ENCODE peak calls at places on chromosomes 6 and 20, in six cellular contexts. O, M, T, N, G and C are unnamed samples.

GRCh38 chr20:17966432-17967312 is 1.9 kb downstream of the SNX5 start:
- DNase-seq in N (peak), M (no peak), T (no peak), O (peak), G (no peak), C (no peak)

GRCh38 chr20:47007826-47008655 is 113.4 kb downstream of the EYA2 start:
- DNase-seq in M (no peak), O (no peak), T (peak), G (no peak), N (no peak), C (no peak)

GRCh38 chr20:20373046-20373706 is 5.3 kb downstream of the INSM1 start:
- DNase-seq in G (no peak), O (no peak), N (peak), T (no peak), M (no peak), C (no peak)

GRCh38 chr6:13248053-13248452 is 80.3 kb downstream of the TBC1D7 start:
- DNase-seq in G (peak), O (peak), T (no peak), N (peak), M (no peak), C (peak)

GRCh38 chr6:131787955-131788712 is 19.7 kb upstream of the ENPP1 start:
- DNase-seq in M (no peak), N (peak), G (peak), O (no peak), T (no peak), C (no peak)

GRCh38 chr6:119285908-119286625 is 63.5 kb downstream of the MAN1A1 start:
- DNase-seq in O (no peak), N (no peak), T (no peak), M (no peak), G (no peak), C (no peak)

GRCh38 chr20:408843-409696 is 971 bp downstream of the RBCK1 start:
- DNase-seq in T (no peak), N (no peak), G (no peak), M (no peak), O (peak), C (no peak)

GRCh38 chr20:21557246-21557982 is 43.5 kb upstream of the NKX2-2 start:
- DNase-seq in M (no peak), G (no peak), T (no peak), N (no peak), O (no peak), C (no peak)

GRCh38 chr20:63108247-63108646 is 101.5 kb upstream of the BHLHE23 start:
- DNase-seq in N (no peak), O (no peak), T (no peak), G (no peak), M (no peak), C (no peak)

GRCh38 chr20:4512891-4513550 is 208.7 kb upstream of the PRND start:
- DNase-seq in N (peak), T (no peak), O (peak), G (no peak), M (peak), C (peak)

GRCh38 chr20:41110930-41111577 is 26.3 kb upstream of the PLCG1 start:
- DNase-seq in O (no peak), G (no peak), N (peak), M (no peak), T (no peak), C (peak)

GRCh38 chr6:84455630-84456029 is 228.2 kb upstream of the CEP162 start:
- DNase-seq in O (no peak), G (no peak), N (no peak), M (no peak), T (no peak), C (no peak)

GRCh38 chr6:39979461-39980328 is 45.4 kb upstream of the MOCS1 start:
- DNase-seq in G (no peak), O (no peak), N (no peak), M (no peak), T (no peak), C (no peak)

GRCh38 chr20:32831982-32832381 is 12.2 kb downstream of the MAPRE1 start:
- DNase-seq in N (no peak), G (no peak), T (no peak), M (no peak), O (no peak), C (no peak)

GRCh38 chr6:15330174-15330934 is 84.5 kb downstream of the JARID2 start:
- DNase-seq in T (no peak), O (peak), M (no peak), N (peak), G (no peak), C (no peak)
- H3K27ac ChIP-seq in T (no peak), O (no peak), M (no peak), N (no peak), G (no peak), C (no peak)

GRCh38 chr6:34476941-34477340 is 11.1 kb downstream of the PACSIN1 start:
- DNase-seq in O (no peak), G (no peak), M (no peak), T (no peak), N (no peak), C (no peak)

GRCh38 chr6:34475167-34476047 is 9.5 kb downstream of the PACSIN1 start:
- DNase-seq in O (no peak), M (no peak), N (no peak), G (no peak), T (no peak), C (no peak)

GRCh38 chr6:34476048-34476328 is 10.1 kb downstream of the PACSIN1 start:
- DNase-seq in O (no peak), N (no peak), M (no peak), T (no peak), G (no peak), C (no peak)

GRCh38 chr6:34474754-34475153 is 8.9 kb downstream of the PACSIN1 start:
- DNase-seq in T (no peak), N (no peak), M (no peak), G (no peak), O (no peak), C (no peak)

GRCh38 chr6:34476462-34476861 is 10.6 kb downstream of the PACSIN1 start:
- DNase-seq in N (no peak), O (no peak), M (no peak), G (no peak), T (no peak), C (no peak)
- TF ChIP-seq CTCF in N (no peak), O (no peak), M (no peak), G (no peak), T (no peak), C (no peak)

GRCh38 chr6:48775157-48775556 is 664.2 kb upstream of the PTCHD4 start:
- DNase-seq in N (peak), M (no peak), G (no peak), T (no peak), O (no peak), C (no peak)
- H3K27ac ChIP-seq in N (no peak), M (no peak), G (no peak), T (no peak), O (no peak), C (no peak)

DNA sequence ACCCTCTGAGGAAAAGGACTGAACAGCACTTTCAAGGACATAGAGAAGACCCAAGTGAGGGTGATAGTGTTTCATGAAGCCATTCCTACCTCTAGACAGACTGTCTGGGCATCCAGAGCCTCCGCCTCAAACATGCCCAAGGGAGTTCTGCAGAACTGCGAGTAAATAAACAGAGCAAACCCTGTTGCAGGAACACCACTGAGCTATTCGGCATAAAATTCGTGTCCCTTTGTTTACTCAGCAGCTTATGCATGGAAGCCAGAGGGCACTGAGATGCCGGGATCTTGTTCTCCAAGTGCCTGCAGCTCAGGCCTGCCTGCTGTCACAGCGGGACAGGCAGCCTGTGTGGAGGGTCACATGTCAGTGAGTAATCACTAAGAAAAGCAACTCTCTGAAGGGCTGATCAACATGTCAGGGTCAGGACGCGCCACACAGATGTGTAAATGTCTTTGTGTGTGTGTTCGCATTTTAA is 164.9 kb upstream of the HEY2 start:
- DNase-seq in M (peak), O (peak), T (peak), G (no peak), N (peak), C (no peak)
- TF ChIP-seq CTCF in M (no peak), O (no peak), T (no peak), G (no peak), N (no peak), C (no peak)

GRCh38 chr20:48886189-48886588 is 35.3 kb upstream of the ARFGEF2 start:
- DNase-seq in M (no peak), T (no peak), N (no peak), O (no peak), G (no peak), C (no peak)
- H3K27ac ChIP-seq in M (no peak), T (no peak), N (no peak), O (no peak), G (no peak), C (no peak)

GRCh38 chr6:139981810-139982550 is 607.5 kb upstream of the CITED2 start:
- DNase-seq in G (no peak), M (no peak), T (no peak), O (peak), N (peak), C (peak)
- TF ChIP-seq CTCF in G (no peak), M (no peak), T (no peak), O (no peak), N (no peak), C (no peak)

DNA sequence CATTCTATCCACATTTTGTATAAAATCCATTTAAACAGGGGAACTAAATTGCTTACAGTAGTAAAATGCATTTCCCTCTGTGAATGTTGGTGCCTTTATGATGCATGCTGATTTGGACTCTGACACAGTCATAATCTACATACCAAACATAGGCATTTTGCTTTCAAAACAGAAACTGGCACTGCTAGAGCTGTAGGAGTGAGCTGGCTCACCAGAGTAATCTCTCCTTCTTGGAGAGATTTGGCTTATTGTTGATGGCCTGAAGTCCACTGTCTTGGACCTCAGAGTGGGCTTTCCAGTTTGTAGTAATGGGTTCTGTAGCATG is 363.2 kb upstream of the FLRT3 start:
- DNase-seq in G (no peak), M (no peak), N (peak), O (no peak), T (no peak), C (peak)
- H3K27ac ChIP-seq in G (no peak), M (no peak), N (no peak), O (no peak), T (no peak), C (no peak)

GRCh38 chr6:6221829-6222535 is 98.5 kb downstream of the F13A1 start:
- DNase-seq in M (peak), G (no peak), O (no peak), T (no peak), N (peak), C (no peak)

GRCh38 chr6:6218246-6219085 is 102.0 kb downstream of the F13A1 start:
- DNase-seq in M (no peak), T (no peak), G (no peak), N (peak), O (no peak), C (peak)

GRCh38 chr6:6219716-6220115 is 100.7 kb downstream of the F13A1 start:
- DNase-seq in G (no peak), N (no peak), T (no peak), M (no peak), O (no peak), C (no peak)

GRCh38 chr6:6220718-6221117 is 99.7 kb downstream of the F13A1 start:
- DNase-seq in T (no peak), M (no peak), O (no peak), G (no peak), N (peak), C (no peak)

GRCh38 chr6:6217838-6218237 is 102.6 kb downstream of the F13A1 start:
- DNase-seq in O (no peak), M (no peak), N (no peak), G (no peak), T (no peak), C (no peak)
- TF ChIP-seq CTCF in O (no peak), M (no peak), N (no peak), G (no peak), T (no peak), C (no peak)